ENCODE peak calls at places on chromosomes 7 and 10, in seven cellular contexts. Q is breast epithelium, H is fibroblast of lung, P is heart right ventricle, U is AG04450, N is esophagus muscularis mucosa, C is transverse colon. K is an unnamed sample.

GRCh38 chr7:2934211-2934731 is 90.2 kb upstream of the GNA12 start:
- DNase-seq in Q (no peak), H (peak; percentile 87), P (no peak), U (peak; percentile 41), N (no peak), C (no peak), K (peak; percentile 54)

GRCh38 chr10:26486985-26487850 is 49.1 kb downstream of the APBB1IP start:
- DNase-seq in Q (no peak), H (peak; percentile 96), P (no peak), U (peak; percentile 20), N (no peak), C (peak; percentile 17), K (no peak)

GRCh38 chr7:104271948-104272347 is 56.5 kb upstream of the LHFPL3 start:
- DNase-seq in Q (no peak), H (no peak), P (no peak), U (no peak), N (no peak), C (no peak), K (no peak)

GRCh38 chr10:44992070-44992731 is 8.5 kb upstream of the ZNF22 start:
- DNase-seq in Q (peak; percentile 69), H (no peak), P (peak; percentile 56), U (no peak), N (peak; percentile 80), C (no peak), K (peak; percentile 74)

GRCh38 chr7:93530701-93531100 is 43.8 kb downstream of the CALCR start:
- DNase-seq in Q (no peak), H (no peak), P (no peak), U (no peak), N (no peak), C (no peak), K (no peak)

GRCh38 chr10:128040681-128041080 is 85.5 kb downstream of the MKI67 start:
- DNase-seq in Q (no peak), H (no peak), P (no peak), U (no peak), N (no peak), C (no peak), K (no peak)

GRCh38 chr10:49071221-49071761 is 44.0 kb downstream of the VSTM4 start:
- DNase-seq in Q (no peak), H (peak; percentile 39), P (no peak), U (no peak), N (peak; percentile 91), C (no peak), K (no peak)

GRCh38 chr7:112866424-112866823 is 76.2 kb upstream of the TMEM168 start:
- DNase-seq in Q (no peak), H (no peak), P (no peak), U (no peak), N (no peak), C (no peak), K (no peak)

GRCh38 chr7:98394377-98394836 is 6.5 kb downstream of the BAIAP2L1 start:
- DNase-seq in Q (no peak), H (peak; percentile 92), P (no peak), U (peak; percentile 55), N (no peak), C (no peak), K (no peak)

GRCh38 chr7:27176343-27176731 is 2.2 kb upstream of the HOXA10 start:
- DNase-seq in Q (no peak), H (no peak), P (no peak), U (no peak), N (no peak), C (peak; percentile 24), K (no peak)

GRCh38 chr10:130212736-130213135 is 76.5 kb downstream of the GLRX3 start:
- DNase-seq in Q (no peak), H (no peak), P (no peak), U (no peak), N (no peak), C (no peak), K (no peak)

GRCh38 chr7:155145477-155146255 is 75.5 kb downstream of the HTR5A start:
- DNase-seq in Q (no peak), H (no peak), P (no peak), U (no peak), N (peak; percentile 75), C (no peak), K (no peak)

GRCh38 chr7:31028417-31028988 is 23.6 kb upstream of the ADCYAP1R1 start:
- DNase-seq in Q (no peak), H (no peak), P (no peak), U (no peak), N (no peak), C (no peak), K (no peak)

GRCh38 chr10:98332623-98333269 is 64.8 kb upstream of the LOXL4 start:
- DNase-seq in Q (no peak), H (no peak), P (no peak), U (no peak), N (no peak), C (no peak), K (no peak)
- H3K27ac ChIP-seq in Q (no peak overlapping the region), H (no peak overlapping the region), P (no peak overlapping the region), U (peak overlapping the region; percentile 34), N (no peak overlapping the region), C (no peak overlapping the region), K (no peak overlapping the region)

GRCh38 chr10:114576716-114577115 is 81.4 kb downstream of the ABLIM1 start:
- DNase-seq in Q (no peak), H (no peak), P (no peak), U (no peak), N (no peak), C (no peak), K (no peak)

GRCh38 chr10:114577133-114577532 is 80.9 kb downstream of the ABLIM1 start:
- DNase-seq in Q (no peak), H (peak; percentile 88), P (no peak), U (peak; percentile 56), N (no peak), C (no peak), K (no peak)

GRCh38 chr10:114576132-114576487 is 82.0 kb downstream of the ABLIM1 start:
- DNase-seq in Q (peak; percentile 60), H (no peak), P (no peak), U (no peak), N (no peak), C (no peak), K (no peak)

GRCh38 chr10:114573330-114574045 is 84.6 kb downstream of the ABLIM1 start:
- DNase-seq in Q (no peak), H (no peak), P (no peak), U (no peak), N (no peak), C (no peak), K (no peak)

DNA sequence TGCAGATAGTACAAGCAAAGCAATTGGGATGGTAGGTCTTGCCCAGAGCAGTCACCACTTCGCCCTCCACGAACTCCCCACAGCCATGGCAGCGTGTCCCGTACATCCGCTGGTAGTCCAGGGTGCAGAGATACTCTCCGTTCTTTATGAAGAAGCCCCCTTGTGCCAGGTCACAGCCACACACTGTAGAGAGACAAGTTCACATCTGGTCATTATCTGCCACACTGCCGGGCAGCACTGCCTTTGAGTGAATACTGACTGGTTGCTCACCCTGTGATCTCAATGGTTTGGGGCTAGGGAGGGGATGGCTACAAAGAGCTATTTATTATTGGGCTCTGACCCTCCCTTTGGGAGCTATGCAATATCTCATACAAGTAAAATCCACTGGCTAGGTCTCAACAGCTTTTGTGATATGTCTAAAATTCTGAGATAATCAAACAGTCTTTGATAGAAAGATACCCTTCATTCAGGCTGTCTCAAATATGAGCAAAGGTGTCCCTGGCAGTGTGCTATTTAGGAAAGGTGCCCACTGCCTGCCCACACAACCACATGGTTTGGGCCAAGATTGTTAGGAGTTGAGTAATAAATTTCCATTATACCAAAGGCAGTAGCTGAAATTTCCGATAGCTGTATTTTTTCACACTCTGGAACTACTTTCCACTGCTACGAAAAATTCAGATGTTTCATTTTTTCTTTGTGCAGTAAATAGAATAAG is 82.5 kb downstream of the ABLIM1 start:
- DNase-seq in Q (peak; percentile 66), H (peak; percentile 49), P (no peak), U (no peak), N (no peak), C (no peak), K (no peak)
- H3K27ac ChIP-seq in Q (peak overlapping the region; percentile 61), H (no peak overlapping the region), P (peak overlapping the region; percentile 74), U (no peak overlapping the region), N (peak overlapping the region; percentile 45), C (no peak overlapping the region), K (no peak overlapping the region)

GRCh38 chr7:33836797-33837355 is 68.5 kb upstream of the BMPER start:
- DNase-seq in Q (no peak), H (peak; percentile 44), P (no peak), U (no peak), N (no peak), C (no peak), K (no peak)

GRCh38 chr7:33842141-33842540 is 63.2 kb upstream of the BMPER start:
- DNase-seq in Q (no peak), H (no peak), P (no peak), U (no peak), N (peak; percentile 88), C (no peak), K (no peak)

GRCh38 chr7:33841031-33841430 is 64.3 kb upstream of the BMPER start:
- DNase-seq in Q (no peak), H (no peak), P (no peak), U (no peak), N (peak; percentile 42), C (no peak), K (no peak)

GRCh38 chr7:33841658-33842057 is 63.7 kb upstream of the BMPER start:
- DNase-seq in Q (no peak), H (no peak), P (no peak), U (no peak), N (peak; percentile 88), C (no peak), K (no peak)

DNA sequence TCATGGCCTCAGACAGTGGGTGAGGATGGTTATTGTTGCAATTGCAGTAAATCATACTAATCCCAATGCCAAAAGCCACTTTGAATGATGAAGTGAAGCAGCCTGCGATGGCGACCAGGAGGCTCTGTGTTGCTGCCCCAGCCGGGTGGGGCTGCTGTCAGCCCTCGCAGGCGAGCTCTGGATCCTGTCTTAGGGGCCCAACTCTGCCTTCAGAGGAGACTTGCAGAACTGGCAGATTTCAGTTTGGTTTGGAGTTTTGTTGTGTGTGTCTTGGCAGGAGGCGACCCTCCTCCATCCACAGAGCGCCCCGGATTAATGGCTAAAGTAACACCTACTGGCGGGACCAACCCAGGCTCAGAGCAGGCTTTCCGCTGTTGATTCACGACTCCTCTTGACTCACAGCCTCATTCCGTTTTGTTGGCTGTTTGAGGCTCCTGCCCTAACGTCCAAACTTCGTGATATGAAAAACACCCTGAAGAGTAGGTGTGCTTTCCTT is 67.9 kb upstream of the BMPER start:
- DNase-seq in Q (no peak), H (no peak), P (no peak), U (no peak), N (peak; percentile 70), C (no peak), K (no peak)
- H3K27ac ChIP-seq in Q (no peak overlapping the region), H (no peak overlapping the region), P (no peak overlapping the region), U (no peak overlapping the region), N (no peak overlapping the region), C (no peak overlapping the region), K (no peak overlapping the region)

GRCh38 chr7:140541176-140541512 is 61.8 kb upstream of the MKRN1 start:
- DNase-seq in Q (no peak), H (no peak), P (no peak), U (no peak), N (no peak), C (no peak), K (no peak)
- H3K27ac ChIP-seq in Q (peak overlapping the region; percentile 87), H (peak overlapping the region; percentile 63), P (peak overlapping the region; percentile 62), U (peak overlapping the region; percentile 91), N (peak overlapping the region; percentile 92), C (peak overlapping the region; percentile 69), K (no peak overlapping the region)

K was measured in coronary artery.